ENCODE peak calls at places on chromosome 9, in ten cellular contexts. One of them, this sample, is unnamed.

GRCh38 chr9:81318571-81318970 is 370.8 kb downstream of the TLE1 start:
- DNase-seq in uterus: no peak
- DNase-seq in Calu3: peak; percentile 10
- DNase-seq in IMR-90: peak; percentile 72
- DNase-seq in GM12865: no peak
- DNase-seq in tibial artery: no peak
- DNase-seq in A549: peak; percentile 36
- DNase-seq in HFFc6: peak; percentile 45
- DNase-seq in left ventricle myocardium inferior: no peak
- DNase-seq in endodermal cell: no peak
- DNase-seq in this sample: no peak

GRCh38 chr9:127578952-127579853 is 32.9 kb upstream of the STXBP1 start:
- DNase-seq in uterus: peak; percentile 80
- DNase-seq in Calu3: peak; percentile 88
- DNase-seq in IMR-90: peak; percentile 98
- DNase-seq in GM12865: no peak
- DNase-seq in tibial artery: peak; percentile 98
- DNase-seq in A549: peak; percentile 87
- DNase-seq in HFFc6: peak; percentile 98
- DNase-seq in left ventricle myocardium inferior: peak; percentile 83
- DNase-seq in endodermal cell: peak; percentile 93
- DNase-seq in this sample: peak; percentile 44

GRCh38 chr9:128415222-128415621 is 5.4 kb upstream of the CERCAM start:
- DNase-seq in uterus: no peak
- DNase-seq in Calu3: no peak
- DNase-seq in IMR-90: no peak
- DNase-seq in GM12865: no peak
- DNase-seq in tibial artery: no peak
- DNase-seq in A549: no peak
- DNase-seq in HFFc6: no peak
- DNase-seq in left ventricle myocardium inferior: no peak
- DNase-seq in endodermal cell: no peak
- DNase-seq in this sample: no peak

GRCh38 chr9:109499631-109500120 is 1.6 kb upstream of the PTPN3 start:
- DNase-seq in uterus: peak; percentile 46
- DNase-seq in Calu3: peak; percentile 78
- DNase-seq in IMR-90: no peak
- DNase-seq in GM12865: no peak
- DNase-seq in tibial artery: peak; percentile 82
- DNase-seq in A549: peak; percentile 69
- DNase-seq in HFFc6: no peak
- DNase-seq in left ventricle myocardium inferior: peak; percentile 61
- DNase-seq in endodermal cell: peak; percentile 77
- DNase-seq in this sample: no peak

GRCh38 chr9:136275655-136276429 is 28.1 kb downstream of the CCDC187 start:
- DNase-seq in uterus: no peak
- DNase-seq in Calu3: no peak
- DNase-seq in IMR-90: no peak
- DNase-seq in GM12865: no peak
- DNase-seq in tibial artery: no peak
- DNase-seq in A549: no peak
- DNase-seq in HFFc6: no peak
- DNase-seq in left ventricle myocardium inferior: no peak
- DNase-seq in endodermal cell: no peak
- DNase-seq in this sample: no peak

GRCh38 chr9:34522091-34522887 is 501 bp downstream of the ENHO start:
- DNase-seq in uterus: no peak
- DNase-seq in Calu3: no peak
- DNase-seq in IMR-90: no peak
- DNase-seq in GM12865: no peak
- DNase-seq in tibial artery: peak; percentile 56
- DNase-seq in A549: no peak
- DNase-seq in HFFc6: no peak
- DNase-seq in left ventricle myocardium inferior: peak; percentile 27
- DNase-seq in endodermal cell: no peak
- DNase-seq in this sample: no peak

GRCh38 chr9:125508261-125508660 is 198.7 kb downstream of the MAPKAP1 start:
- DNase-seq in uterus: no peak
- DNase-seq in Calu3: no peak
- DNase-seq in IMR-90: no peak
- DNase-seq in GM12865: no peak
- DNase-seq in tibial artery: no peak
- DNase-seq in A549: no peak
- DNase-seq in HFFc6: no peak
- DNase-seq in left ventricle myocardium inferior: no peak
- DNase-seq in endodermal cell: no peak
- DNase-seq in this sample: no peak

GRCh38 chr9:128099932-128100491 is 27.5 kb downstream of the PTGES2 start:
- DNase-seq in uterus: no peak
- DNase-seq in Calu3: no peak
- DNase-seq in IMR-90: no peak
- DNase-seq in GM12865: no peak
- DNase-seq in tibial artery: no peak
- DNase-seq in A549: no peak
- DNase-seq in HFFc6: no peak
- DNase-seq in left ventricle myocardium inferior: no peak
- DNase-seq in endodermal cell: no peak
- DNase-seq in this sample: no peak

GRCh38 chr9:91361294-91362201 is at the start of gene AUH:
- DNase-seq in uterus: peak; percentile 92
- DNase-seq in Calu3: peak; percentile 86
- DNase-seq in IMR-90: peak; percentile 67
- DNase-seq in GM12865: peak; percentile 87
- DNase-seq in tibial artery: peak; percentile 92
- DNase-seq in A549: peak; percentile 73
- DNase-seq in HFFc6: peak; percentile 59
- DNase-seq in left ventricle myocardium inferior: peak; percentile 87
- DNase-seq in endodermal cell: peak; percentile 94
- DNase-seq in this sample: peak; percentile 96

GRCh38 chr9:70672136-70672535 is 257.7 kb upstream of the KLF9 start:
- DNase-seq in uterus: no peak
- DNase-seq in Calu3: no peak
- DNase-seq in IMR-90: no peak
- DNase-seq in GM12865: no peak
- DNase-seq in tibial artery: no peak
- DNase-seq in A549: no peak
- DNase-seq in HFFc6: no peak
- DNase-seq in left ventricle myocardium inferior: no peak
- DNase-seq in endodermal cell: no peak
- DNase-seq in this sample: no peak

GRCh38 chr9:83138422-83139135 is 75.6 kb upstream of the RASEF start:
- DNase-seq in uterus: no peak
- DNase-seq in Calu3: no peak
- DNase-seq in IMR-90: no peak
- DNase-seq in GM12865: no peak
- DNase-seq in tibial artery: no peak
- DNase-seq in A549: no peak
- DNase-seq in HFFc6: no peak
- DNase-seq in left ventricle myocardium inferior: no peak
- DNase-seq in endodermal cell: no peak
- DNase-seq in this sample: no peak

GRCh38 chr9:94909250-94909894 is 182.9 kb downstream of the AOPEP start:
- DNase-seq in uterus: no peak
- DNase-seq in Calu3: no peak
- DNase-seq in IMR-90: no peak
- DNase-seq in GM12865: no peak
- DNase-seq in tibial artery: no peak
- DNase-seq in A549: peak; percentile 84
- DNase-seq in HFFc6: no peak
- DNase-seq in left ventricle myocardium inferior: no peak
- DNase-seq in endodermal cell: no peak
- DNase-seq in this sample: no peak

GRCh38 chr9:6562194-6562593 is 83.3 kb downstream of the GLDC start:
- DNase-seq in uterus: no peak
- DNase-seq in Calu3: no peak
- DNase-seq in IMR-90: no peak
- DNase-seq in GM12865: no peak
- DNase-seq in tibial artery: no peak
- DNase-seq in A549: no peak
- DNase-seq in HFFc6: no peak
- DNase-seq in left ventricle myocardium inferior: no peak
- DNase-seq in endodermal cell: no peak
- DNase-seq in this sample: no peak

GRCh38 chr9:113598883-113599282 is 135.4 kb downstream of the RGS3 start:
- DNase-seq in uterus: no peak
- DNase-seq in Calu3: no peak
- DNase-seq in IMR-90: no peak
- DNase-seq in GM12865: no peak
- DNase-seq in tibial artery: no peak
- DNase-seq in A549: no peak
- DNase-seq in HFFc6: no peak
- DNase-seq in left ventricle myocardium inferior: no peak
- DNase-seq in endodermal cell: no peak
- DNase-seq in this sample: no peak

GRCh38 chr9:132494857-132495256 is 84.8 kb downstream of the CFAP77 start:
- DNase-seq in uterus: no peak
- DNase-seq in Calu3: no peak
- DNase-seq in IMR-90: no peak
- DNase-seq in GM12865: no peak
- DNase-seq in tibial artery: no peak
- DNase-seq in A549: no peak
- DNase-seq in HFFc6: no peak
- DNase-seq in left ventricle myocardium inferior: no peak
- DNase-seq in endodermal cell: no peak
- DNase-seq in this sample: no peak

GRCh38 chr9:16206560-16206959 is 653.7 kb downstream of the CCDC171 start:
- DNase-seq in uterus: no peak
- DNase-seq in Calu3: no peak
- DNase-seq in IMR-90: no peak
- DNase-seq in GM12865: peak; percentile 30
- DNase-seq in tibial artery: no peak
- DNase-seq in A549: no peak
- DNase-seq in HFFc6: no peak
- DNase-seq in left ventricle myocardium inferior: no peak
- DNase-seq in endodermal cell: no peak
- DNase-seq in this sample: no peak

GRCh38 chr9:126411948-126412284 is 85.3 kb downstream of the MVB12B start:
- DNase-seq in uterus: no peak
- DNase-seq in Calu3: no peak
- DNase-seq in IMR-90: no peak
- DNase-seq in GM12865: no peak
- DNase-seq in tibial artery: no peak
- DNase-seq in A549: no peak
- DNase-seq in HFFc6: no peak
- DNase-seq in left ventricle myocardium inferior: no peak
- DNase-seq in endodermal cell: no peak
- DNase-seq in this sample: no peak

DNA sequence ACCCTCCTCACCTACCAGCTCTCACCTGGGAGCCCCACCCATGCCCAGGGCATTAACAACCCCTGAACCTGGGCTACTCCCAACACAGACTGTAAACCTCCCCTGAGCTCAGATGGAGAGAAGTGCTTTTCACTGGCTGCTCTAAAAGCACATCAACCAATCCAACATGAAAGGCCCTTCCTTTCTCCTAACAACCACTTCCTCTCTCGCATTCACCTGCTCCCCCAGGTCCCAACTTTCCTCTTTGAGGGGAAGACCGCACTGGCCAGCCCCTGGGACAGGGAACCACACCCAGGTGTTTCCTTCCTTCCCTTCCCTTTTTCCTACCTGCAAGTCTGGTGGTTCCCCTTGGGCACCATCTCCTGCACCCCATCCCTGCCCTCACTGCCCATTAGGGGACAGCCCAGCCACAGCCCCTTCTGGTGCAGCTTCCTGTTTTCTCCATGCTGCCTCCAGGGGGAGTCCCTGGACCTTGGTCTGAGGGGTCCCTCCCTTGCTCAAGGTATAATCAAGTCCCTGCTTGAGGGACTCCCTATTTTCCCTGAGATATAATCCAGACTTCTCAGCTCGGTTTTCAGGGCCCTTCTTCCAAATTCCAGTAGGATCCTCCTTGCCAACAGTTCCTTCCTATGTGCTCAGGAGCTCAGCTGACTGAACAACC is 30.5 kb upstream of the DAB2IP start:
- DNase-seq in uterus: no peak
- DNase-seq in Calu3: peak; percentile 52
- DNase-seq in IMR-90: no peak
- DNase-seq in GM12865: peak; percentile 32
- DNase-seq in tibial artery: no peak
- DNase-seq in A549: peak; percentile 67
- DNase-seq in HFFc6: no peak
- DNase-seq in left ventricle myocardium inferior: no peak
- DNase-seq in endodermal cell: peak; percentile 88
- DNase-seq in this sample: peak; percentile 48
- TF ChIP-seq CTCF in uterus: peak; percentile 30
- TF ChIP-seq CTCF in Calu3: peak; percentile 23
- TF ChIP-seq CTCF in IMR-90: peak; percentile 45
- TF ChIP-seq CTCF in GM12865: peak; percentile 41
- TF ChIP-seq CTCF in tibial artery: no peak
- TF ChIP-seq CTCF in A549: peak; percentile 47
- TF ChIP-seq CTCF in HFFc6: peak; percentile 71
- TF ChIP-seq CTCF in left ventricle myocardium inferior: peak; percentile 52
- TF ChIP-seq CTCF in endodermal cell: peak; percentile 83
- TF ChIP-seq CTCF in this sample: peak; percentile 30

GRCh38 chr9:130939405-130939941 is 426 bp upstream of the FIBCD1 start:
- DNase-seq in uterus: no peak
- DNase-seq in Calu3: no peak
- DNase-seq in IMR-90: peak; percentile 11
- DNase-seq in GM12865: no peak
- DNase-seq in tibial artery: no peak
- DNase-seq in A549: no peak
- DNase-seq in HFFc6: no peak
- DNase-seq in left ventricle myocardium inferior: no peak
- DNase-seq in endodermal cell: no peak
- DNase-seq in this sample: peak; percentile 74
- TF ChIP-seq CTCF in uterus: no peak
- TF ChIP-seq CTCF in Calu3: no peak
- TF ChIP-seq CTCF in IMR-90: no peak
- TF ChIP-seq CTCF in GM12865: no peak
- TF ChIP-seq CTCF in tibial artery: no peak
- TF ChIP-seq CTCF in A549: no peak
- TF ChIP-seq CTCF in HFFc6: peak; percentile 52
- TF ChIP-seq CTCF in left ventricle myocardium inferior: no peak
- TF ChIP-seq CTCF in endodermal cell: peak; percentile 41
- TF ChIP-seq CTCF in this sample: no peak

DNA sequence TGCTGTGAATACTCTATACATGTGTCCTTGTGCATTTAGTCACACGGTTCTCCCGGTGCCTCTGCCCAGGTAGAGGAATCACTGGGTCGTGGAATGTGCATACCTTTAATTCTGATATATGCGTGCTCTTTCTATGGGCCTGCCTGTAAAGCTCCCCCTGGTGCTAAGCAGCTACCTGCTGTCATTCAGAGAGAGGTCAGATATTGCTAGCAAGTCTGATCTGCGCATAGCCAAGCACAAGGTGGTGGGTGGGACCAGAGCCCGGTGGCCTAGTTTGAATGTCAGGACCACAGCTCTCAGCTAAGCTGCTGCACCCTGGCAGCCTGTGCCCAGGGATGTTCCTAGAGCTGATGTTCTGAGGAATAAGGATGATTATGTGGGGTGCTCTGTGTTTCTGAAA is 33.4 kb downstream of the TJP2 start:
- DNase-seq in uterus: no peak
- DNase-seq in Calu3: no peak
- DNase-seq in IMR-90: no peak
- DNase-seq in GM12865: peak; percentile 30
- DNase-seq in tibial artery: no peak
- DNase-seq in A549: no peak
- DNase-seq in HFFc6: no peak
- DNase-seq in left ventricle myocardium inferior: peak; percentile 45
- DNase-seq in endodermal cell: peak; percentile 65
- DNase-seq in this sample: no peak
- TF ChIP-seq CTCF in uterus: no peak
- TF ChIP-seq CTCF in Calu3: no peak
- TF ChIP-seq CTCF in IMR-90: no peak
- TF ChIP-seq CTCF in GM12865: peak; percentile 4
- TF ChIP-seq CTCF in tibial artery: no peak
- TF ChIP-seq CTCF in A549: no peak
- TF ChIP-seq CTCF in HFFc6: no peak
- TF ChIP-seq CTCF in left ventricle myocardium inferior: peak; percentile 29
- TF ChIP-seq CTCF in endodermal cell: peak; percentile 52
- TF ChIP-seq CTCF in this sample: no peak

GRCh38 chr9:37730256-37730655 is 23.3 kb upstream of the TRMT10B start:
- DNase-seq in uterus: no peak
- DNase-seq in Calu3: no peak
- DNase-seq in IMR-90: peak; percentile 6
- DNase-seq in GM12865: no peak
- DNase-seq in tibial artery: no peak
- DNase-seq in A549: no peak
- DNase-seq in HFFc6: peak; percentile 49
- DNase-seq in left ventricle myocardium inferior: no peak
- DNase-seq in endodermal cell: no peak
- DNase-seq in this sample: no peak
- TF ChIP-seq CTCF in uterus: no peak
- TF ChIP-seq CTCF in Calu3: no peak
- TF ChIP-seq CTCF in IMR-90: no peak
- TF ChIP-seq CTCF in GM12865: no peak
- TF ChIP-seq CTCF in tibial artery: no peak
- TF ChIP-seq CTCF in A549: no peak
- TF ChIP-seq CTCF in HFFc6: no peak
- TF ChIP-seq CTCF in left ventricle myocardium inferior: no peak
- TF ChIP-seq CTCF in endodermal cell: no peak
- TF ChIP-seq CTCF in this sample: no peak

This sample was measured in GM20000.